ENCODE peak calls at places on chromosomes 7 and 10, in nine cellular contexts. Y, C, D, V, R, A, M, N and W are unnamed samples.

GRCh38 chr7:139626817-139627216 is 103.3 kb downstream of the CLEC2L start:
- DNase-seq in M (no peak), Y (no peak), N (no peak), C (no peak), D (no peak), A (no peak), V (peak), R (no peak), W (no peak)

GRCh38 chr10:21173433-21173963 is 276.4 kb upstream of the NEBL start:
- DNase-seq in C (no peak), V (no peak), Y (no peak), D (no peak), A (peak), R (no peak), M (peak), N (no peak), W (no peak)

GRCh38 chr10:12961416-12961815 is 40.1 kb downstream of the CCDC3 start:
- DNase-seq in M (no peak), C (no peak), Y (no peak), R (no peak), V (peak), D (no peak), N (no peak), A (no peak), W (no peak)

GRCh38 chr10:88848499-88848898 is 3.1 kb downstream of the ANKRD22 start:
- DNase-seq in M (no peak), R (no peak), N (no peak), A (no peak), D (no peak), Y (peak), C (peak), V (peak), W (no peak)

GRCh38 chr7:151681726-151682125 is 162.0 kb upstream of the RHEB start:
- DNase-seq in N (no peak), A (no peak), R (no peak), M (no peak), Y (no peak), V (no peak), C (no peak), D (no peak), W (no peak)

GRCh38 chr7:30921951-30922401 is 10.3 kb downstream of the AQP1 start:
- DNase-seq in V (no peak), N (no peak), C (no peak), R (no peak), D (no peak), Y (no peak), A (peak), M (peak), W (no peak)

GRCh38 chr7:23469150-23469960 is 936 bp downstream of the IGF2BP3 start:
- DNase-seq in A (no peak), C (no peak), M (no peak), N (no peak), Y (peak), V (peak), R (no peak), D (no peak), W (peak)

GRCh38 chr10:131202964-131203363 is 108.6 kb downstream of the TCERG1L start:
- DNase-seq in M (peak), A (no peak), V (no peak), Y (no peak), D (no peak), C (no peak), N (no peak), R (no peak), W (no peak)

GRCh38 chr10:1923586-1923985 is 186.3 kb upstream of the ADARB2 start:
- DNase-seq in A (no peak), N (no peak), C (no peak), M (no peak), R (no peak), D (no peak), V (no peak), Y (no peak), W (no peak)

GRCh38 chr10:133235891-133236321 is 1.7 kb upstream of the VENTX start:
- DNase-seq in R (no peak), V (peak), C (no peak), Y (no peak), N (no peak), M (no peak), D (no peak), A (no peak), W (no peak)

GRCh38 chr7:75738604-75738974 is at the start of gene HIP1:
- DNase-seq in R (no peak), D (no peak), A (no peak), N (no peak), C (no peak), Y (no peak), M (no peak), V (no peak), W (no peak)
- TF ChIP-seq POLR2A in R (no peak), D (no peak), A (no peak), N (no peak), C (no peak), Y (peak), M (peak), V (peak), W (no peak)

GRCh38 chr7:150631866-150632864 is at the start of gene GIMAP6:
- DNase-seq in C (no peak), N (peak), V (peak), R (no peak), A (peak), Y (no peak), D (no peak), M (no peak), W (no peak)
- TF ChIP-seq POLR2A in C (no peak), N (no peak), V (no peak), R (peak), A (no peak), Y (no peak), D (no peak), M (no peak), W (no peak)

GRCh38 chr7:1479287-1479686 is 20.0 kb upstream of the MICALL2 start:
- DNase-seq in V (no peak), A (no peak), R (no peak), M (no peak), N (no peak), D (no peak), C (no peak), Y (no peak), W (no peak)

GRCh38 chr7:1475991-1476390 is 16.7 kb upstream of the MICALL2 start:
- DNase-seq in Y (no peak), M (no peak), A (no peak), D (no peak), R (no peak), C (no peak), N (no peak), V (no peak), W (no peak)

GRCh38 chr7:1476859-1477258 is 17.6 kb upstream of the MICALL2 start:
- DNase-seq in M (no peak), V (no peak), Y (no peak), N (no peak), A (no peak), D (no peak), C (no peak), R (no peak), W (no peak)

GRCh38 chr7:1480670-1481069 is 21.4 kb upstream of the MICALL2 start:
- DNase-seq in D (no peak), N (no peak), R (no peak), A (no peak), C (no peak), V (no peak), Y (no peak), M (no peak), W (no peak)

DNA sequence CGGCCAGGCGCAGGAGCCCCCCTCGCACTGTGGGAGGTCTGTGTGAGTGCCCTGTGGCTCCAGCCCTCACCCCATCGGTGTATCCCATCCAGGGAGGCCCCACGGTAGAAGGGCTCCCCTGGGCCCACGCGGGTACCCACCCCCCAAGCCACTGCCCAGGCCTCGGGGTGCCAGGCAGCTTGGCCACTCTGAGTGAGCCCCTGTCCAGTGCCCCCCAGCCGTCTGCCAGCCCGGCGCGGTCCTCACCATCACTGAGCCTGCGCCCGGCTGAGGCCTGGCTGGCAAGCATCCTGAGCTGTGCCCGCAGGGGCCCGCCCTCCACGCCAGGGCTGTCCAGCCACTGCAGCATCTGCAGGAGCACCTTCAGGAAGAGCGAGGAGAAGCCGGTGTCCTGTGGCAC is 19.2 kb upstream of the MICALL2 start:
- DNase-seq in V (no peak), A (no peak), C (no peak), M (no peak), D (no peak), N (no peak), R (no peak), Y (no peak), W (no peak)
- TF ChIP-seq POLR2A in V (no peak), A (no peak), C (no peak), M (no peak), D (no peak), N (no peak), R (no peak), Y (no peak), W (no peak)

GRCh38 chr7:2661602-2662272 is 26.3 kb upstream of the AMZ1 start:
- DNase-seq in N (no peak), R (no peak), Y (no peak), A (no peak), C (no peak), M (no peak), D (no peak), V (no peak), W (no peak)
- TF ChIP-seq POLR2A in N (no peak), R (no peak), Y (no peak), A (no peak), C (no peak), M (no peak), D (no peak), V (no peak), W (no peak)

DNA sequence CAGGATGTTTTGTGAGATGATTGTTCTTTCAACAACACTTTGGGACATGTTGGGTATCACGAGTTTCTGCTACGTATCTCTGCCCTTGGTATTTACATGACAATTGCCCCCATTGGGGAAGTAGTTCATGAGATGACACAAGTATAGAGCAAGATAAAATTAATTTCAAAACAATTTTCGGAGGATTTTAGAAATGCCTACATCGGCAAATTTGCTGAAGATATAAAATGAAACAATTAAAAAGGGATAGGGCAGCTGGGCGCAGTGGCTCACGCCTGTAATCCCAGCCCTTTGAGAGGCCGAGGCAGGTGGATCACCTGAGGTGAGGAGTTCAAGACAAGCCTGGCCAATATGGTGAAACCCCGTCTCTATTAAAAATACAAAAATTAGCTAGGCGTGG is 371.7 kb downstream of the INHBA start:
- DNase-seq in Y (no peak), V (no peak), M (no peak), C (no peak), D (no peak), A (no peak), R (no peak), N (no peak), W (no peak)
- TF ChIP-seq POLR2A in Y (no peak), V (no peak), M (no peak), C (no peak), D (no peak), A (no peak), R (no peak), N (no peak), W (no peak)

DNA sequence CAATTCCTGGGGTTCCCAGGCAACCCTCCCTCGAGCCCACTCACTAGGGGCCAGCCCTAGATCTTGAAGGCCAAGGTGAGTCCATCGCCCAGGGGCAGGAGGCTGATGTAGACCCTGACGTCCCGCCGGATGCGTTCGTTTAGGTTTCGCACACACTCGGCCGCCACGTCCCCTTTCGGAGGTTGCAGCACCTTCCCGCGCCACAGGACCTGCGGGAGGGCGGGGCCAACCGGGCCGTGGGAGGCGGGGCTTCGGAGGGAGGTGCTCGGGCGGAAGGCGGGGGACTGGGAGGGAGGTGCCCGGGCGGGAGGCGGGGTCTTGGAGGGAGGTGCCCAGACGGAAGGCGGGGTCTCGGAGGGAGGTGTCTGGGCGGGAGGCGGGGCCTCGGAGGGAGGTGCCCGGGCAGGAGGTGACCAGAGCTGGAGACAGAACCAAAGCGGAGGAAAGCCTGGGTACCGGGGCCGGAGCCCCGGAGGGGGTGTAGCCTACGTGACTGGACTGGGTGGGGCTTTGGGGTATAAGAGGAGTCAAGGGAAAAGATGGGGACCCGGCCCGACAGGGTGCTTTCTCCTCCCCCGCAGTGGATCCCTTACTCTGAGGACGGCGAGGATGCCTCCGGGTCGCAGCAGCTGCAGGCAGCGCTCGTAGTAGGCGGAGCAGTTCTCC is 1.6 kb downstream of the COMTD1 start:
- DNase-seq in M (peak), C (peak), R (peak), A (peak), V (peak), Y (peak), N (peak), D (peak), W (peak)
- TF ChIP-seq POLR2A in M (peak), C (no peak), R (peak), A (no peak), V (peak), Y (peak), N (peak), D (peak), W (no peak)

DNA sequence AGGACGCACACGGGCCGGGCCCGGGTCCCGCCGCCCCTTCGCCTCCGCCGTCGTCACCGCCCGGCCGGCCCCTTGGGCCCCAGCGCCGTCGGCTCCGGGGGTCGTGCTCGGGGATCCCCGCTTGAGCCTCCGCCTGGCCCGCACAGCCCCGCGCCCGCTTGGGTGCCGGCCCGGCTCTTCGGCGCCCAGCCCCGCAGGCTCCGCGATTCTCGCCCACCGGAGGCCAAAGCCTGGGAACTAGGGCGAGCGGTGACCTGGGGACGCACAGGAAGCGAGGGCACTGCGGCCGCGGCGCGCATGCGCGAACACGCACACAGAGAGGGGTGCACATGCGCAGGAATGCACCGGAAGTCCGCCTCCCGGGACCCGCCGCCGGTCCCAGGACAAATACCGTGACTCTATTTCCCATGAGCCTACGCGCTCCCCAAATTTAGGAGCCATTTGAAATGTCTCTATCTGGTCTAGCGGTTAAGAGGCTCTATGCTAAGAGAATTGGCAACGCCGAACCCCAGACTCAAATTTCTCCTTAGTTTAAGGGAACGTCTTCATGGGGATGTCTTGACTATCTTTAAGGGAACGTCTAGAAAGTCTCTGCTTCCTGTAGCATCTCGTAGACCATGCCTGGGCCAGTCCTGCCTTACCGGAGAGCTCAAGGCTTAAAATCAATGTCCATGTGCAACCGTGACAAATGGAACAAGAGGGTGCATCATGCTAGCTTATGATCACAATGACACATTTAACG is at the start of gene ZNF12:
- DNase-seq in N (peak), Y (peak), M (peak), D (peak), A (peak), C (peak), R (peak), V (peak), W (peak)
- TF ChIP-seq POLR2A in N (peak), Y (peak), M (peak), D (peak), A (no peak), C (peak), R (peak), V (peak), W (peak)

GRCh38 chr10:101830322-101831168 is 12.3 kb upstream of the OGA start:
- DNase-seq in M (peak), R (peak), A (peak), Y (peak), D (peak), C (peak), N (peak), V (peak), W (peak)
- TF ChIP-seq POLR2A in M (peak), R (peak), A (no peak), Y (peak), D (no peak), C (no peak), N (no peak), V (no peak), W (no peak)